ENCODE peak calls at places on chromosomes 4 and X, in six cellular contexts. V is bronchial epithelial cell, D is NCI-H524, T is ureter, S is lower leg skin, W is SK-MEL-5. K is an unnamed sample.

GRCh38 chr4:1708581-1708980 is 3.5 kb downstream of the SLBP start:
- DNase-seq in V (no peak), D (no peak), T (no peak), S (no peak), W (no peak), K (no peak)

GRCh38 chr4:3852751-3853150 is 86.6 kb downstream of the ADRA2C start:
- DNase-seq in V (no peak), D (no peak), T (no peak), S (no peak), W (no peak), K (no peak)

GRCh38 chr4:814312-814850 is 11.5 kb downstream of the CPLX1 start:
- DNase-seq in V (no peak), D (no peak), T (no peak), S (no peak), W (no peak), K (no peak)

GRCh38 chr4:39528056-39528465 is 822 bp upstream of the UGDH start:
- DNase-seq in V (peak), D (peak), T (peak), S (peak), W (peak), K (no peak)

GRCh38 chr4:134337584-134337983 is 136.0 kb upstream of the PABPC4L start:
- DNase-seq in V (no peak), D (no peak), T (no peak), S (no peak), W (no peak), K (no peak)

GRCh38 chrX:16348286-16348685 is 181.0 kb downstream of the MAGEB17 start:
- DNase-seq in V (no peak), D (no peak), T (no peak), S (no peak), W (no peak), K (no peak)

GRCh38 chrX:121579016-121579760 is 531.8 kb downstream of the GLUD2 start:
- DNase-seq in V (peak), D (peak), T (no peak), S (no peak), W (peak), K (no peak)

GRCh38 chrX:98405376-98405775 is 1521.7 kb downstream of the RPA4 start:
- DNase-seq in V (peak), D (no peak), T (no peak), S (no peak), W (no peak), K (no peak)

GRCh38 chrX:15973299-15973698 is 118.7 kb upstream of the AP1S2 start:
- DNase-seq in V (peak), D (peak), T (no peak), S (no peak), W (peak), K (peak)

GRCh38 chr4:152928286-152928685 is 7.8 kb upstream of the FHDC1 start:
- DNase-seq in V (no peak), D (no peak), T (no peak), S (no peak), W (no peak), K (no peak)

GRCh38 chr4:8688041-8688907 is 95.7 kb downstream of the CPZ start:
- DNase-seq in V (no peak), D (peak), T (no peak), S (no peak), W (peak), K (no peak)